ENCODE peak calls at places on chromosomes 13 and 19, in six cellular contexts. M, V, L, K, R and D are unnamed samples.
A peak's percentile ranks its signal among the peaks of the same experiment; 100 is the strongest.

GRCh38 chr19:5452594-5453565 is 2.3 kb upstream of the ZNRF4 start:
- DNase-seq in M (no peak), V (peak; percentile 86), L (no peak), K (peak; percentile 44), R (no peak), D (no peak)

GRCh38 chr13:20393273-20394235 is 132.1 kb downstream of the CRYL1 start:
- DNase-seq in M (no peak), V (no peak), L (no peak), K (no peak), R (no peak), D (no peak)

GRCh38 chr13:65330691-65331090 is 1899.4 kb downstream of the PCDH9 start:
- DNase-seq in M (no peak), V (no peak), L (no peak), K (no peak), R (peak; percentile 54), D (no peak)

GRCh38 chr13:114124921-114125320 is 7.5 kb downstream of the RASA3 start:
- DNase-seq in M (no peak), V (no peak), L (no peak), K (no peak), R (no peak), D (no peak)

GRCh38 chr13:102911336-102911735 is 65.5 kb downstream of the ERCC5 start:
- DNase-seq in M (no peak), V (no peak), L (no peak), K (no peak), R (no peak), D (no peak)

GRCh38 chr13:103403148-103403740 is 337.0 kb upstream of the SLC10A2 start:
- DNase-seq in M (no peak), V (no peak), L (no peak), K (no peak), R (no peak), D (no peak)

GRCh38 chr19:40414536-40415535 is 1.7 kb upstream of the PRX start:
- DNase-seq in M (no peak), V (no peak), L (no peak), K (no peak), R (no peak), D (no peak)

GRCh38 chr19:4889034-4889825 is 13.5 kb downstream of the ARRDC5 start:
- DNase-seq in M (no peak), V (no peak), L (no peak), K (no peak), R (no peak), D (no peak)

GRCh38 chr13:44826586-44827350 is 162.5 kb downstream of the NUFIP1 start:
- DNase-seq in M (no peak), V (no peak), L (no peak), K (no peak), R (no peak), D (no peak)

GRCh38 chr19:48506138-48506733 is 5.4 kb downstream of the LMTK3 start:
- DNase-seq in M (no peak), V (peak; percentile 64), L (no peak), K (peak; percentile 48), R (no peak), D (no peak)

GRCh38 chr13:90867336-90867683 is 480.2 kb upstream of the MIR17HG start:
- DNase-seq in M (peak; percentile 37), V (peak; percentile 66), L (peak; percentile 80), K (peak; percentile 75), R (no peak), D (peak; percentile 66)

GRCh38 chr13:111203742-111204386 is 88.8 kb downstream of the ARHGEF7 start:
- DNase-seq in M (no peak), V (no peak), L (no peak), K (no peak), R (no peak), D (no peak)

GRCh38 chr13:30972888-30973377 is 40.5 kb downstream of the TEX26 start:
- DNase-seq in M (no peak), V (no peak), L (no peak), K (no peak), R (no peak), D (no peak)

GRCh38 chr13:45516757-45517156 is 52.0 kb downstream of the COG3 start:
- DNase-seq in M (no peak), V (no peak), L (no peak), K (no peak), R (no peak), D (no peak)

GRCh38 chr13:105445793-105446192 is 1089.7 kb downstream of the EFNB2 start:
- DNase-seq in M (no peak), V (no peak), L (no peak), K (no peak), R (no peak), D (no peak)

GRCh38 chr13:49220035-49220855 is at the start of gene MLNR:
- DNase-seq in M (no peak), V (peak; percentile 32), L (peak; percentile 81), K (peak; percentile 39), R (no peak), D (no peak)

GRCh38 chr19:57664269-57665127 is 4.2 kb upstream of the ZSCAN4 start:
- DNase-seq in M (peak; percentile 31), V (peak; percentile 65), L (peak; percentile 83), K (peak; percentile 39), R (peak; percentile 75), D (no peak)

GRCh38 chr19:18612772-18613588 is at the start of gene TMEM59L:
- DNase-seq in M (no peak), V (no peak), L (peak; percentile 82), K (no peak), R (no peak), D (no peak)

GRCh38 chr13:27644302-27644701 is 22.6 kb downstream of the POLR1D start:
- DNase-seq in M (no peak), V (no peak), L (no peak), K (no peak), R (no peak), D (no peak)

GRCh38 chr13:23570099-23570926 is at the start of gene TNFRSF19:
- DNase-seq in M (no peak), V (peak; percentile 17), L (no peak), K (peak; percentile 98), R (no peak), D (no peak)

GRCh38 chr13:52159159-52159982 is at the start of gene NEK3:
- DNase-seq in M (peak; percentile 66), V (peak; percentile 64), L (peak; percentile 86), K (peak; percentile 59), R (peak; percentile 83), D (peak; percentile 82)

DNA sequence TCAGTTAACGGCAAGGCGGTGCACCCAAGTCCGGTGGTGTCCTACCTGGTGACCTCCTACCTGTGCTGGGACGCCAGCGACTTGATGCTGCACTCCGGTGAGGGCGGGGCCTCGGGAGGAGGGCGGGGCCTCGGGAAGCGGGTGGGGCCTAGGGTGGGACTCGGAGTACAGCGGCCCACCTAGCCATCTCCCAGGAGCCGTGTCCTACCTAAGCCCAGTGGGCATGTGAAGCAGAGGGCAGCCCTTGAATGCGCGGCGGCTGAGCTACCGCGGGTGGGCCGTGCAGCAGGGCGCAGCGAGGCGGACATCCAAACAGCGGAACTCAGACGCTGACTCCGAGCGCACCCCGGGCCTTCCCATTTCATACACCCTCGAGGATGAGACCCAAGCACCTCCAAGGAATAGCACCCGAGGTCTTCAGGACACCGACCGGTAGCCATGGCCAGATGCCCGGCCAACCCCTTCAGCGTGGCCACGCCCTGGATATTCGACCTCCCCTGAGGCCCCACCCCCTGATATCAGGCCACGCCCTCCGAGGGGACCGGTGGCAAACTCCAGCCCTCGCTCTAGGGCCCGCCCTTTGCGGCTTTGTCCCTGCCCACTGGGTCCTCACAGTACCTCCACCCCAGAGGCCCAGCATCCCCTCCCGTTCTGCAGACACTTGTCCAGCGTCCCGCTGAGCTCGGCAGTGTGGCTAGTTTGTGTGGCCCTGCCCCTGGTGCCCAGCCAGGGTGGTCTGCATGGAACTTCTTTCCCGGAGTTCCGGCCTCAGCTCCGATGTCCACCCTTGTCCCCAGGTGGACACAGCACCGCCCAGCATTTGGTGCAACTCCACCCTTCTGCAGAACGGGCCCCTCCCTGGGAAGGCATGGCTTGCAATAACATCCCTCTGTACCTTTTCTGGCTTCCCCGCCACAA is 5.4 kb downstream of the KLK1 start:
- DNase-seq in M (peak; percentile 48), V (peak; percentile 97), L (peak; percentile 99), K (no peak), R (no peak), D (no peak)
- TF ChIP-seq POLR2AphosphoS5 in M (no peak), V (no peak), L (peak; percentile 29), K (no peak), R (no peak), D (no peak)

GRCh38 chr19:47257411-47258169 is 1.3 kb downstream of the CCDC9 start:
- DNase-seq in M (no peak), V (no peak), L (no peak), K (no peak), R (peak; percentile 81), D (no peak)

GRCh38 chr19:47253970-47254369 is 2.4 kb upstream of the CCDC9 start:
- DNase-seq in M (no peak), V (no peak), L (no peak), K (no peak), R (no peak), D (no peak)

GRCh38 chr19:47256688-47257410 is 524 bp downstream of the CCDC9 start:
- DNase-seq in M (peak; percentile 100), V (peak; percentile 98), L (peak; percentile 100), K (peak; percentile 95), R (peak; percentile 100), D (peak; percentile 100)

GRCh38 chr19:47255947-47256687 is at the start of gene CCDC9:
- DNase-seq in M (peak; percentile 98), V (no peak), L (peak; percentile 96), K (peak; percentile 94), R (peak; percentile 99), D (peak; percentile 98)

DNA sequence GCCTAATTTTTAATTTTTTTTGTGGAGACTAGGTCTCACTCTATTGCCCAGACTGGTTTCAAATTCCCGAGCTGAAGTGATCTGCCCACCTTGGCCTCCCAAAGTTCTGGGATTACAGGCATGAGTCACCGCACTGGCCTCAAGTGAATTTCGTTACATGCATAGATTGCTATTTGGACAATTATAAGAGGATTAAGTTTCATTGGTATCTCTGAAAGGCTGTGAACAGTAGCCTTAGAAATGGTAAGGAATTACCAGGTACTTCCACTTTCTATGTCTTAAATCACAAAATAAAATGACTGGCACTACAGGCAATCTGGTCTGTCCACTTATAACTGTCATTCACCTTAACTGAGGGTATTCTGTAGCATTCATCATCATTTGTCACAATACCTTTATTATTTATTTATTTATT is 2.9 kb upstream of the CCDC9 start:
- DNase-seq in M (no peak), V (no peak), L (no peak), K (peak; percentile 60), R (no peak), D (no peak)
- TF ChIP-seq EP300 in M (no peak), V (no peak), L (no peak), K (no peak), R (no peak), D (no peak)

GRCh38 chr13:40981949-40982348 is 37.2 kb downstream of the ELF1 start:
- DNase-seq in M (no peak), V (no peak), L (no peak), K (no peak), R (no peak), D (no peak)
- H3K4me3 ChIP-seq in M (peak overlapping the region; percentile 28), V (peak overlapping the region; percentile 20), L (no peak overlapping the region), K (no peak overlapping the region), R (peak overlapping the region; percentile 27), D (peak overlapping the region; percentile 39)

GRCh38 chr13:41681587-41681986 is 224.2 kb downstream of the RGCC start:
- DNase-seq in M (no peak), V (no peak), L (no peak), K (no peak), R (no peak), D (no peak)
- TF ChIP-seq POLR2AphosphoS5 in M (no peak), V (no peak), L (no peak), K (no peak), R (no peak), D (no peak)

GRCh38 chr19:12574036-12574435 is 22.8 kb upstream of the ZNF564 start:
- DNase-seq in M (no peak), V (no peak), L (no peak), K (no peak), R (no peak), D (no peak)
- TF ChIP-seq EP300 in M (no peak), V (no peak), L (no peak), K (no peak), R (no peak), D (no peak)